ENCODE peak calls at places on chromosomes 12 and 14, in eight cellular contexts. F is cardiac muscle cell, K is WERI-Rb-1, T is Peyer's patch, B is IMR-90, V is breast epithelium, N is GM23248, O is psoas muscle. G is an unnamed sample.

GRCh38 chr12:69932154-69932553 is 107.1 kb downstream of the MYRFL start:
- DNase-seq in O (no peak), N (no peak), V (no peak), T (no peak), K (no peak), B (no peak), F (no peak), G (no peak)

GRCh38 chr14:100709252-100709955 is 17.3 kb upstream of the DLK1 start:
- DNase-seq in V (peak; percentile 22), N (peak; percentile 48), T (peak; percentile 65), K (no peak), O (no peak), F (peak; percentile 57), B (peak; percentile 10), G (peak; percentile 48)

GRCh38 chr14:76775159-76775694 is 14.0 kb downstream of the VASH1 start:
- DNase-seq in K (no peak), B (no peak), O (no peak), N (no peak), F (no peak), T (no peak), V (peak; percentile 10), G (no peak)

GRCh38 chr12:7907009-7907408 is 29.0 kb downstream of the SLC2A3 start:
- DNase-seq in T (peak; percentile 65), O (no peak), N (peak; percentile 52), K (peak; percentile 48), B (peak; percentile 61), V (no peak), F (peak; percentile 48), G (peak; percentile 61)

GRCh38 chr12:103855036-103855712 is 14.1 kb upstream of the NT5DC3 start:
- DNase-seq in F (peak; percentile 64), O (no peak), T (no peak), K (no peak), B (peak; percentile 85), V (no peak), N (peak; percentile 27), G (no peak)

GRCh38 chr14:55221968-55222367 is 30.6 kb upstream of the DLGAP5 start:
- DNase-seq in B (no peak), O (no peak), V (no peak), F (no peak), T (no peak), N (no peak), K (no peak), G (no peak)

GRCh38 chr12:7716391-7716790 is 5.2 kb downstream of the DPPA3 start:
- DNase-seq in N (peak; percentile 5), K (no peak), T (no peak), F (no peak), B (no peak), V (no peak), O (no peak), G (no peak)

GRCh38 chr12:54991992-54992377 is 7.4 kb upstream of the TESPA1 start:
- DNase-seq in K (no peak), V (no peak), F (no peak), B (no peak), T (no peak), N (no peak), O (no peak), G (no peak)

GRCh38 chr12:97275261-97276197 is 187.1 kb upstream of the RMST start:
- DNase-seq in T (no peak), V (peak; percentile 63), B (no peak), N (no peak), O (no peak), K (no peak), F (no peak), G (no peak)

GRCh38 chr12:38113991-38114390 is 202.6 kb upstream of the ALG10B start:
- DNase-seq in K (no peak), B (no peak), F (no peak), V (no peak), T (no peak), O (no peak), N (no peak), G (no peak)

GRCh38 chr14:34872822-34873590 is 2.2 kb downstream of the BAZ1A start:
- DNase-seq in V (no peak), O (no peak), B (peak; percentile 69), T (no peak), F (peak; percentile 59), K (no peak), N (peak; percentile 73), G (no peak)

GRCh38 chr14:105315941-105316562 is 1.5 kb downstream of the PACS2 start:
- DNase-seq in V (no peak), K (no peak), F (no peak), O (no peak), B (no peak), N (peak; percentile 28), T (peak; percentile 49), G (no peak)

GRCh38 chr14:58713677-58714076 is 75.9 kb downstream of the DACT1 start:
- DNase-seq in O (no peak), B (peak; percentile 56), F (no peak), V (no peak), N (no peak), T (no peak), K (no peak), G (no peak)

GRCh38 chr14:80316426-80316825 is 105.1 kb upstream of the DIO2 start:
- DNase-seq in B (peak; percentile 46), V (no peak), K (no peak), T (no peak), N (peak; percentile 59), F (peak; percentile 22), O (no peak), G (no peak)

GRCh38 chr14:101887219-101887618 is 77.2 kb upstream of the DYNC1H1 start:
- DNase-seq in V (no peak), F (no peak), T (peak; percentile 33), N (no peak), B (no peak), K (no peak), O (no peak), G (no peak)

GRCh38 chr14:20332386-20332945 is 613 bp downstream of the CCNB1IP1 start:
- DNase-seq in O (no peak), K (no peak), N (peak; percentile 53), F (peak; percentile 26), T (no peak), V (no peak), B (no peak), G (no peak)

GRCh38 chr12:71562681-71563595 is 100.7 kb downstream of the ZFC3H1 start:
- DNase-seq in O (no peak), K (no peak), F (no peak), T (no peak), B (no peak), V (no peak), N (no peak), G (no peak)

GRCh38 chr14:84885061-84885460 is 644.9 kb upstream of the FLRT2 start:
- DNase-seq in T (no peak), B (no peak), V (no peak), K (no peak), F (no peak), N (no peak), O (no peak), G (no peak)

GRCh38 chr14:67487937-67488893 is at the start of gene TMEM229B:
- DNase-seq in F (no peak), B (no peak), V (no peak), N (no peak), O (no peak), K (no peak), T (peak; percentile 80), G (peak; percentile 30)

GRCh38 chr12:99043319-99043914 is 398.3 kb downstream of the APAF1 start:
- DNase-seq in B (peak; percentile 64), N (peak; percentile 69), K (peak; percentile 66), F (peak; percentile 78), V (no peak), T (peak; percentile 51), O (peak; percentile 65), G (peak; percentile 87)

GRCh38 chr12:104494137-104494815 is 37.5 kb downstream of the CHST11 start:
- DNase-seq in F (peak; percentile 60), T (no peak), V (peak; percentile 32), O (no peak), N (peak; percentile 73), B (no peak), K (no peak), G (no peak)

GRCh38 chr12:18340186-18340585 is 78.9 kb downstream of the PIK3C2G start:
- DNase-seq in B (no peak), O (no peak), T (no peak), K (no peak), V (no peak), N (no peak), F (no peak), G (no peak)
- H3K9me3 ChIP-seq in B (no peaks in the 10 kb centered on the region), O (no peaks in the 10 kb centered on the region), T (no peaks in the 10 kb centered on the region), K (no peaks in the 10 kb centered on the region), V (no peaks in the 10 kb centered on the region), N (no peaks in the 10 kb centered on the region), F (no peaks in the 10 kb centered on the region), G (no peaks in the 10 kb centered on the region)

DNA sequence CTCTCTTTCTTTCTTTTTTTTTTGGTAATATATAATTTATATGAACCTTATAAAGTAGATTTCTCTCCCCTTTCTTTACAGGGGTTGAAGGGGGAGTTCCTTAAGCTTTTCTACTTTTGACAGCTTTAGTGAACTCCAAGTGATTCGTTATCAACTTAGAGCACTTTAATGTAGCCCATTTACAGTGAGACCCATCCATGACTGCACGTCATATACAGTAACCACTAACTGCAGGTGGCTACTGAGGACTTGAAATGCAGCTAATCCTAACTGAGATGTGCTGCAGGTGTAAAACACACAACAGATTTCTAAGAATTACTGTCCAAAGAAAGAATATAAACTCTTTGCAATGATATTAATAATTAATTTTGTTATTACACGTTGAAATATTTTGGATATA is 585 bp downstream of the LRRIQ1 start:
- DNase-seq in N (peak; percentile 9), B (no peak), F (no peak), T (no peak), K (no peak), V (no peak), O (no peak), G (no peak)
- H3K4me3 ChIP-seq in N (peak overlapping the region; percentile 84), B (peak overlapping the region; percentile 96), F (peak overlapping the region; percentile 59), T (no peak overlapping the region), K (peak overlapping the region; percentile 81), V (peak overlapping the region; percentile 67), O (peak overlapping the region; percentile 65), G (no peak overlapping the region)

GRCh38 chr12:1820191-1820599 is at the start of gene LRTM2:
- DNase-seq in N (no peak), B (no peak), O (no peak), T (no peak), K (no peak), V (no peak), F (no peak), G (no peak)
- H3K27me3 ChIP-seq in N (peaks cover 65% of the 10 kb centered on the region), B (peaks cover 81% of the 10 kb centered on the region), O (peaks cover 49% of the 10 kb centered on the region), T (no peaks in the 10 kb centered on the region), K (no peaks in the 10 kb centered on the region), V (no peaks in the 10 kb centered on the region), F (peaks cover 41% of the 10 kb centered on the region), G (peaks cover 36% of the 10 kb centered on the region)

GRCh38 chr12:131314524-131315090 is 360.9 kb downstream of the ADGRD1 start:
- DNase-seq in V (no peak), B (no peak), T (no peak), F (no peak), K (no peak), O (no peak), N (no peak), G (no peak)

GRCh38 chr12:131315601-131316000 is 361.9 kb downstream of the ADGRD1 start:
- DNase-seq in V (no peak), B (no peak), T (no peak), N (no peak), O (no peak), K (peak; percentile 26), F (no peak), G (no peak)

GRCh38 chr12:131313635-131314034 is 359.9 kb downstream of the ADGRD1 start:
- DNase-seq in N (no peak), F (no peak), K (no peak), B (no peak), V (no peak), T (no peak), O (no peak), G (no peak)

GRCh38 chr12:131321988-131322387 is 368.3 kb downstream of the ADGRD1 start:
- DNase-seq in K (no peak), N (no peak), B (no peak), O (no peak), V (no peak), F (no peak), T (no peak), G (no peak)

GRCh38 chr12:131318045-131318685 is 364.5 kb downstream of the ADGRD1 start:
- DNase-seq in V (no peak), N (no peak), B (no peak), K (no peak), O (no peak), F (no peak), T (no peak), G (no peak)
- H3K9me3 ChIP-seq in V (peaks cover 18% of the 10 kb centered on the region), N (no peaks in the 10 kb centered on the region), B (peaks cover 29% of the 10 kb centered on the region), K (peaks cover 7% of the 10 kb centered on the region), O (no peaks in the 10 kb centered on the region), F (no peaks in the 10 kb centered on the region), T (no peaks in the 10 kb centered on the region), G (no peaks in the 10 kb centered on the region)

G was measured in adrenal gland.